ENCODE peak calls at places on chromosomes 11 and 22, in six cellular contexts. One of them, this sample, is unnamed.

GRCh38 chr11:12979928-12980689 is 29.0 kb upstream of the RASSF10 start:
- DNase-seq in upper lobe of right lung: no peak
- DNase-seq in GM12865: no peak
- DNase-seq in A673: no peak
- DNase-seq in retinal pigment epithelial cell: no peak
- DNase-seq in GM23338: no peak
- DNase-seq in this sample: no peak

GRCh38 chr22:24155597-24156145 is 25.6 kb upstream of the SUSD2 start:
- DNase-seq in upper lobe of right lung: peak
- DNase-seq in GM12865: peak
- DNase-seq in A673: peak
- DNase-seq in retinal pigment epithelial cell: peak
- DNase-seq in GM23338: peak
- DNase-seq in this sample: no peak

GRCh38 chr22:24146190-24146616 is 35.1 kb upstream of the SUSD2 start:
- DNase-seq in upper lobe of right lung: peak
- DNase-seq in GM12865: peak
- DNase-seq in A673: peak
- DNase-seq in retinal pigment epithelial cell: peak
- DNase-seq in GM23338: peak
- DNase-seq in this sample: no peak

GRCh38 chr11:72308226-72309073 is 64.5 kb upstream of the PHOX2A start:
- DNase-seq in upper lobe of right lung: no peak
- DNase-seq in GM12865: peak
- DNase-seq in A673: peak
- DNase-seq in retinal pigment epithelial cell: peak
- DNase-seq in GM23338: no peak
- DNase-seq in this sample: no peak

GRCh38 chr11:15638386-15638787 is 523.7 kb downstream of the INSC start:
- DNase-seq in upper lobe of right lung: no peak
- DNase-seq in GM12865: no peak
- DNase-seq in A673: no peak
- DNase-seq in retinal pigment epithelial cell: no peak
- DNase-seq in GM23338: no peak
- DNase-seq in this sample: no peak

GRCh38 chr22:28424427-28425080 is 255.1 kb downstream of the TTC28 start:
- DNase-seq in upper lobe of right lung: no peak
- DNase-seq in GM12865: no peak
- DNase-seq in A673: no peak
- DNase-seq in retinal pigment epithelial cell: no peak
- DNase-seq in GM23338: no peak
- DNase-seq in this sample: no peak

GRCh38 chr22:48678171-48679135 is 1149.2 kb downstream of the BRD1 start:
- DNase-seq in upper lobe of right lung: no peak
- DNase-seq in GM12865: no peak
- DNase-seq in A673: no peak
- DNase-seq in retinal pigment epithelial cell: no peak
- DNase-seq in GM23338: no peak
- DNase-seq in this sample: no peak

GRCh38 chr11:7115775-7116174 is 27.0 kb downstream of the RBMXL2 start:
- DNase-seq in upper lobe of right lung: no peak
- DNase-seq in GM12865: no peak
- DNase-seq in A673: no peak
- DNase-seq in retinal pigment epithelial cell: no peak
- DNase-seq in GM23338: no peak
- DNase-seq in this sample: no peak

GRCh38 chr11:74696932-74697687 is 34.1 kb downstream of the CHRDL2 start:
- DNase-seq in upper lobe of right lung: peak
- DNase-seq in GM12865: peak
- DNase-seq in A673: no peak
- DNase-seq in retinal pigment epithelial cell: peak
- DNase-seq in GM23338: peak
- DNase-seq in this sample: peak

GRCh38 chr11:124762077-124762623 is at the start of gene ESAM:
- DNase-seq in upper lobe of right lung: peak
- DNase-seq in GM12865: peak
- DNase-seq in A673: no peak
- DNase-seq in retinal pigment epithelial cell: no peak
- DNase-seq in GM23338: peak
- DNase-seq in this sample: no peak

GRCh38 chr22:19568337-19569311 is 44.4 kb upstream of the CLDN5 start:
- DNase-seq in upper lobe of right lung: no peak
- DNase-seq in GM12865: no peak
- DNase-seq in A673: no peak
- DNase-seq in retinal pigment epithelial cell: no peak
- DNase-seq in GM23338: no peak
- DNase-seq in this sample: peak

GRCh38 chr11:61895046-61895717 is 3.8 kb upstream of the FADS3 start:
- DNase-seq in upper lobe of right lung: no peak
- DNase-seq in GM12865: no peak
- DNase-seq in A673: no peak
- DNase-seq in retinal pigment epithelial cell: no peak
- DNase-seq in GM23338: no peak
- DNase-seq in this sample: no peak

GRCh38 chr11:116986521-116987105 is 111.6 kb downstream of the SIK3 start:
- DNase-seq in upper lobe of right lung: no peak
- DNase-seq in GM12865: peak
- DNase-seq in A673: no peak
- DNase-seq in retinal pigment epithelial cell: no peak
- DNase-seq in GM23338: peak
- DNase-seq in this sample: peak

GRCh38 chr11:94650756-94651155 is 83.6 kb downstream of the PIWIL4 start:
- DNase-seq in upper lobe of right lung: peak
- DNase-seq in GM12865: no peak
- DNase-seq in A673: no peak
- DNase-seq in retinal pigment epithelial cell: no peak
- DNase-seq in GM23338: no peak
- DNase-seq in this sample: no peak

GRCh38 chr11:17013548-17014320 is 480 bp downstream of the PLEKHA7 start:
- DNase-seq in upper lobe of right lung: peak
- DNase-seq in GM12865: no peak
- DNase-seq in A673: no peak
- DNase-seq in retinal pigment epithelial cell: no peak
- DNase-seq in GM23338: peak
- DNase-seq in this sample: no peak

GRCh38 chr11:17012179-17012578 is 2.0 kb downstream of the PLEKHA7 start:
- DNase-seq in upper lobe of right lung: no peak
- DNase-seq in GM12865: no peak
- DNase-seq in A673: no peak
- DNase-seq in retinal pigment epithelial cell: peak
- DNase-seq in GM23338: peak
- DNase-seq in this sample: no peak

GRCh38 chr11:17010851-17011420 is 3.3 kb downstream of the PLEKHA7 start:
- DNase-seq in upper lobe of right lung: no peak
- DNase-seq in GM12865: no peak
- DNase-seq in A673: no peak
- DNase-seq in retinal pigment epithelial cell: no peak
- DNase-seq in GM23338: peak
- DNase-seq in this sample: no peak

GRCh38 chr11:17014321-17014773 is at the start of gene PLEKHA7:
- DNase-seq in upper lobe of right lung: peak
- DNase-seq in GM12865: no peak
- DNase-seq in A673: no peak
- DNase-seq in retinal pigment epithelial cell: no peak
- DNase-seq in GM23338: peak
- DNase-seq in this sample: no peak

DNA sequence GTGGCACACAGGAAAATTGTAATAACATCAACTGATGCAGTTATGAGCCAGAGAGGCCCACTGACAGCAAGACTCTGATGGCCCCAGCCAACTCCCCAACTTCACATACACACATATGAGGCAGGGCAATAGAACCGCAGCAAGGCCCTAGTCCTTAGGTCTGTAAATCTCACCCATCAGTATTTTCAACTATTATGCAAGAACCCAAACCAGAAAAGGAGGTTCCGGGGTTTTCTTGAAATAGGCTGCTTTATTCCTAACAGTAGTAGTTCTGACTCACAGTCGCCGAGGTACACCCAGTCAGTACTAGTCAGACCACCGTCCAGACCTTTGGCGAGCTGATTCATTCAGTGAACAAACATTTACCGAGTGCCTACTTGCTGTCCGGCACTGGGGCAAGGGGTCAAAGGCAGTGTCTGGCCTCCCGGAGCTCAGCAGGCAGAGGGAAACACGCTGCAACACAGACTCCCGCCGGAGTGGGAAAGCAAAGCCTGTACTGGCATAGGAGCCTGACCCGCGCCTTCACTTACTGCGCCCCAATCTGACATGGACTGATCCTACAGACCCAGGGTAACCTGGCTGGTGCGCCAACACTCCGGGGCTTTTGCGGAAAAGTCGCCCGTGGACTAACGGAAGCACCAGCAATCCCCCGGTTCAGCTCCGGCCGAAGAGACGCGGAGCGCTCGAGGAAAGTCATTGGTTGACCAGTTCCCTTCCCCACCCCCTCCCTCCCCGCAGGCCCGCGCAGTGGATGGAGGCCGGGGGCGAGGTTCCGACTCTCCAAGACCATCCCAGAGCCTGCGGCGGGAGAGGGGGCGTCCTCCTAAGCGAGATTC is 1.3 kb downstream of the PLEKHA7 start:
- DNase-seq in upper lobe of right lung: peak
- DNase-seq in GM12865: no peak
- DNase-seq in A673: no peak
- DNase-seq in retinal pigment epithelial cell: peak
- DNase-seq in GM23338: peak
- DNase-seq in this sample: peak
- H3K4me3 ChIP-seq in upper lobe of right lung: peak
- H3K4me3 ChIP-seq in GM12865: no peak
- H3K4me3 ChIP-seq in A673: no peak
- H3K4me3 ChIP-seq in retinal pigment epithelial cell: peak
- H3K4me3 ChIP-seq in GM23338: peak
- H3K4me3 ChIP-seq in this sample: peak

GRCh38 chr22:50304528-50305392 is 2.7 kb downstream of the PLXNB2 start:
- DNase-seq in upper lobe of right lung: peak
- DNase-seq in GM12865: no peak
- DNase-seq in A673: peak
- DNase-seq in retinal pigment epithelial cell: peak
- DNase-seq in GM23338: no peak
- DNase-seq in this sample: no peak
- H3K4me3 ChIP-seq in upper lobe of right lung: peak
- H3K4me3 ChIP-seq in GM12865: peak
- H3K4me3 ChIP-seq in A673: peak
- H3K4me3 ChIP-seq in retinal pigment epithelial cell: peak
- H3K4me3 ChIP-seq in GM23338: no peak
- H3K4me3 ChIP-seq in this sample: peak

DNA sequence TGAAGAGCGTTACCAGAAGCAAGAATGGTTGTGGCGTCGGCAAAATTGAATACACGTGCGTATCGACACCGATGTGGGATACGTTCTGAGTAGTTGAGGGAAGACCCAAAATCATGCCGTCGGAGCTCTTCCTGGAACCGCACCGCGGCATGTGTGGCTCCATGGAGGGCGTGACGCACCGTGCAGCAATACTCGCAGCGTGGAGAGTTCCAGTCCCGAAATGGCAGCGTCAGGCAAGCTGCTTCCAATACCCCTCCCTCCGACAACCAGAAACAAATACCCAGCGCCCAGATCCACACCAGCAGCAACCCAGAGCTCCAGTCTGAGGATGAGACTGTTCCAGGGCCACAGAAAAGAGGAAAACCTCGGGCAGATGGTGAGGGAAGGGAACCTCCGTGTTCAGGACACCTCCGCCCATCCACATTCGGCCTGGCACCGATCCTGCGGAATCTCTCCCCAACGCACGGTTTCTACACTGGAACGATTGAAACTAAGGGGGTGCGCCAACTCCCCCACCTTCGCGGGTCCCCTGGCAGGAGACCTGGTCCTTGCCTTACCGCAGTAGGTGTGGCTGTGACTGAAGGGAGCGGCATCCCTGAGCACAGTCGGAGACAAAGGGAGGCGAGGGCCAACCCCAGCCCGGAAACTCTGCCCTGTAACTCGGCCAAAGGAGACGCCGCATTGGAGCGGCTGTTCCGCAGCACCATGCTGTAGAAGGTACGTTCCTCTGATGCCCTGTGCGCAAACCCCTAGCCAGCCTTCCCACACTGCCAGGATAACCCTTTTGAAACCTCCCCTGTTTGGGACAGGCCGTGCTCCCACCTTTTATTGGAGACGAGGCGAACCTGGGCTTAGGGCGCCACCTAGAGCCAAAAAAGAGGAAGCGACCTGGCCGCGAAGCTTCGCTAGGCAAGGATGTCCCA is 28.3 kb downstream of the DBX1 start:
- DNase-seq in upper lobe of right lung: peak
- DNase-seq in GM12865: peak
- DNase-seq in A673: peak
- DNase-seq in retinal pigment epithelial cell: no peak
- DNase-seq in GM23338: peak
- DNase-seq in this sample: no peak
- H3K4me3 ChIP-seq in upper lobe of right lung: peak
- H3K4me3 ChIP-seq in GM12865: no peak
- H3K4me3 ChIP-seq in A673: peak
- H3K4me3 ChIP-seq in retinal pigment epithelial cell: peak
- H3K4me3 ChIP-seq in GM23338: peak
- H3K4me3 ChIP-seq in this sample: peak

DNA sequence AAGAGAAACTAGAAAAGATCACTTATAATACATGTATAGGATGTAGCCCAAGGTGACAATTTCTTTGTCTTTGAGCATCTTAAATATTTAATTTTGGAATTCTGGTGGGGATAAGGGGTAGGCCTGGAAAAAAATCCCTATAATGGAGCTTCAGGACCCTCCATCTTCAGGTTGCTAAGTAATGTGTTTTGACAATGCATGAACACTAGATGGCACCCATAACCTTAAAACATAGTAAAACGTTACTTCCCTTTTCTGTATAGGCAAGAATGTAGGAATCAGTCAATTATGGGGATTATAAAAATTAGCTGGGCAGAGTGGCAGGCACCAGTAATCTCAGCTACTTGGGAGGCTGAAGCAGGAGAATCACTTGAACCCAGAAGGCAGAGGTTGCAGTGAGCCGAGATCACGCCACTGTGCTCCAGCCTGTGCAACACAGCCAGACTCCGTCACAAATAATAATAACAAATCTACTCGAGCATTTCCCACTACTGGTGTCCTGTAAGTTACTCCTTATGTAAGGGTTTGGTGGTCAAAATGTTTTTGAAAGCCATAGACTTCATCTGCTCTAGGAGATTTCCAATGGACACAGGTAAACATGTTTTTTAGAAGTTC is 541.9 kb upstream of the CCDC90B start:
- DNase-seq in upper lobe of right lung: no peak
- DNase-seq in GM12865: peak
- DNase-seq in A673: peak
- DNase-seq in retinal pigment epithelial cell: peak
- DNase-seq in GM23338: peak
- DNase-seq in this sample: no peak
- H3K4me3 ChIP-seq in upper lobe of right lung: peak
- H3K4me3 ChIP-seq in GM12865: no peak
- H3K4me3 ChIP-seq in A673: no peak
- H3K4me3 ChIP-seq in retinal pigment epithelial cell: no peak
- H3K4me3 ChIP-seq in GM23338: no peak
- H3K4me3 ChIP-seq in this sample: peak